ENCODE peak calls at places on chromosomes 11 and 22, in six cellular contexts. W, Q, Z, O, H and E are unnamed samples.

GRCh38 chr11:125273519-125274000 is 109.0 kb downstream of the PKNOX2 start:
- DNase-seq in W (no peak), Q (no peak), Z (no peak), O (no peak), H (no peak), E (no peak)

GRCh38 chr22:27992294-27993165 is 73.5 kb upstream of the PITPNB start:
- DNase-seq in W (no peak), Q (no peak), Z (no peak), O (no peak), H (no peak), E (no peak)

GRCh38 chr11:59226396-59226795 is 13.7 kb upstream of the MPEG1 start:
- DNase-seq in W (no peak), Q (no peak), Z (no peak), O (no peak), H (no peak), E (no peak)

GRCh38 chr22:31893460-31893859 is 50.9 kb upstream of the YWHAH start:
- DNase-seq in W (peak; percentile 28), Q (peak; percentile 13), Z (no peak), O (no peak), H (no peak), E (no peak)

GRCh38 chr11:67268036-67268683 is 1.9 kb downstream of the GRK2 start:
- DNase-seq in W (no peak), Q (peak; percentile 87), Z (no peak), O (no peak), H (no peak), E (peak; percentile 20)

GRCh38 chr11:120547871-120548681 is 36.5 kb downstream of the GRIK4 start:
- DNase-seq in W (peak; percentile 94), Q (peak; percentile 85), Z (peak; percentile 44), O (peak; percentile 87), H (peak; percentile 94), E (peak; percentile 97)

GRCh38 chr22:41513391-41513790 is 30.9 kb downstream of the POLR3H start:
- DNase-seq in W (no peak), Q (no peak), Z (no peak), O (no peak), H (no peak), E (no peak)

GRCh38 chr11:17066691-17067090 is 10.8 kb downstream of the RPS13 start:
- DNase-seq in W (no peak), Q (no peak), Z (no peak), O (no peak), H (no peak), E (no peak)

GRCh38 chr22:17097701-17098100 is 12.9 kb downstream of the IL17RA start:
- DNase-seq in W (no peak), Q (peak; percentile 69), Z (no peak), O (no peak), H (no peak), E (no peak)

GRCh38 chr22:35893698-35894097 is 134.9 kb downstream of the RBFOX2 start:
- DNase-seq in W (peak; percentile 66), Q (no peak), Z (no peak), O (peak; percentile 37), H (peak; percentile 77), E (no peak)

GRCh38 chr11:122327528-122327927 is 211.5 kb upstream of the BLID start:
- DNase-seq in W (no peak), Q (no peak), Z (no peak), O (no peak), H (no peak), E (no peak)

GRCh38 chr22:28958611-28959010 is 75.2 kb downstream of the ZNRF3 start:
- DNase-seq in W (peak; percentile 5), Q (no peak), Z (no peak), O (no peak), H (peak; percentile 92), E (no peak)

GRCh38 chr11:99281331-99281730 is 260.6 kb downstream of the CNTN5 start:
- DNase-seq in W (no peak), Q (no peak), Z (no peak), O (no peak), H (no peak), E (no peak)

GRCh38 chr11:76512851-76513653 is 68.2 kb downstream of the EMSY start:
- DNase-seq in W (peak; percentile 68), Q (no peak), Z (peak; percentile 48), O (no peak), H (peak; percentile 52), E (no peak)

GRCh38 chr11:62544521-62545436 is 1.8 kb downstream of the AHNAK start:
- DNase-seq in W (peak; percentile 28), Q (no peak), Z (peak; percentile 48), O (peak; percentile 60), H (no peak), E (peak; percentile 50)

GRCh38 chr22:38431266-38432010 is 23.6 kb downstream of the KCNJ4 start:
- DNase-seq in W (no peak), Q (no peak), Z (no peak), O (no peak), H (no peak), E (no peak)

GRCh38 chr11:108147150-108147549 is 25.8 kb downstream of the ACAT1 start:
- DNase-seq in W (no peak), Q (no peak), Z (no peak), O (no peak), H (peak; percentile 11), E (no peak)

GRCh38 chr22:30609260-30610185 is 2.5 kb downstream of the TCN2 start:
- DNase-seq in W (peak; percentile 78), Q (no peak), Z (peak; percentile 59), O (peak; percentile 58), H (peak; percentile 85), E (peak; percentile 52)

GRCh38 chr11:17073370-17074027 is 4.0 kb downstream of the RPS13 start:
- DNase-seq in W (no peak), Q (no peak), Z (no peak), O (no peak), H (peak; percentile 4), E (no peak)

GRCh38 chr11:4072668-4073285 is 21.8 kb upstream of the RRM1 start:
- DNase-seq in W (peak; percentile 87), Q (no peak), Z (peak; percentile 80), O (peak; percentile 60), H (peak; percentile 82), E (peak; percentile 57)

GRCh38 chr22:30485362-30485988 is 13.7 kb upstream of the SEC14L3 start:
- DNase-seq in W (peak; percentile 64), Q (peak; percentile 86), Z (peak; percentile 61), O (peak; percentile 62), H (peak; percentile 48), E (peak; percentile 46)

DNA sequence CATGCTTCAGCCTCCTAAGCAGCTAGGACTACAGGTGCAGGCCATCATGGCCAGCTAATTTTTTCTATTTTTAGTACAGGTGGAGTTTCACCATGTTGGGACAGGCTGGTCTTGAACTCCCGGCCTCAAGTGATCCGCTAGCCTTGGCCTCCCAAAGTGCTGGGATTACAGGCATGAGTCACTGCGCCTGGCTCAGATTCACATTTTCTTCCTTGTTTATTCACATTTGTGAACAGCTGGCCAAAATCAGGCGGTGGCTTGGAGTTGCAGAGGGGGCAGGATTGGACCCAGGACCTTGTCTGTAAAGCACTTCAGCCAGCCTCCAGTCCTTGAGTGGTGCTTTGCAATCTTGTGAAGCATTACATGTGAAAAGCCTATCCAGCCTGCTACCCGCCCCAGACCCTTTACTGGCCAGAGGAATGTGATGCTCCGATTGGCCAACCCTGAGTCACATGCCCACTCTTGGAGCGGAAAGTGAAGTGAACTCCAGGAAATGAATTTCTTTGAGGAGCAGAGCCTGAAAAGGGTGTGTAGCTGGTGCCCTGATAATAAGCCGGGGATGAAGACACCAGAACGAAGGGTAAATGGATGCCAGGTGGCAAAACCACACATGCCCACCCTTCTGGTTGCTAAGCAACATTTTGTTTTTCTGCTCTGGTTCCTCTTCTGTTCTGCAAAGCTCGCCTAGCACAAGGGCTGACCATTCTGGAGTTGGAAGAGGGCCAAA is 62.6 kb upstream of the PTPRJ start:
- DNase-seq in W (peak; percentile 100), Q (peak; percentile 86), Z (peak; percentile 94), O (peak; percentile 80), H (peak; percentile 89), E (peak; percentile 93)
- H3K4me3 ChIP-seq in W (no peak overlapping the region), Q (peak overlapping the region; percentile 9), Z (no peak overlapping the region), O (peak overlapping the region; percentile 44), H (no peak overlapping the region), E (no peak overlapping the region)

GRCh38 chr11:1749787-1750351 is 526 bp downstream of the IFITM10 start:
- DNase-seq in W (peak; percentile 81), Q (peak; percentile 73), Z (no peak), O (no peak), H (peak; percentile 96), E (no peak)
- H3K4me3 ChIP-seq in W (no peak overlapping the region), Q (peak overlapping the region; percentile 51), Z (no peak overlapping the region), O (no peak overlapping the region), H (peak overlapping the region; percentile 33), E (no peak overlapping the region)

GRCh38 chr11:128900468-128900867 is 9.3 kb downstream of the KCNJ5 start:
- DNase-seq in W (no peak), Q (no peak), Z (no peak), O (no peak), H (no peak), E (no peak)

GRCh38 chr11:128904303-128904871 is 13.2 kb downstream of the KCNJ5 start:
- DNase-seq in W (no peak), Q (no peak), Z (no peak), O (no peak), H (peak; percentile 76), E (no peak)

GRCh38 chr11:128903248-128904041 is 12.3 kb downstream of the KCNJ5 start:
- DNase-seq in W (no peak), Q (no peak), Z (no peak), O (peak; percentile 50), H (no peak), E (peak; percentile 49)

GRCh38 chr11:128902515-128903066 is 11.4 kb downstream of the KCNJ5 start:
- DNase-seq in W (no peak), Q (no peak), Z (no peak), O (no peak), H (peak; percentile 64), E (no peak)

GRCh38 chr11:128901655-128902514 is 10.7 kb downstream of the KCNJ5 start:
- DNase-seq in W (no peak), Q (no peak), Z (no peak), O (no peak), H (no peak), E (no peak)
- H3K4me3 ChIP-seq in W (no peak overlapping the region), Q (no peak overlapping the region), Z (no peak overlapping the region), O (no peak overlapping the region), H (no peak overlapping the region), E (no peak overlapping the region)

GRCh38 chr11:115505165-115505564 is 950 bp upstream of the CADM1 start:
- DNase-seq in W (no peak), Q (no peak), Z (no peak), O (no peak), H (no peak), E (no peak)

GRCh38 chr11:115502636-115503082 is 1.6 kb downstream of the CADM1 start:
- DNase-seq in W (no peak), Q (no peak), Z (no peak), O (no peak), H (no peak), E (peak; percentile 38)

GRCh38 chr11:115503083-115503885 is 931 bp downstream of the CADM1 start:
- DNase-seq in W (peak; percentile 29), Q (peak; percentile 81), Z (peak; percentile 71), O (peak; percentile 71), H (no peak), E (peak; percentile 63)

GRCh38 chr11:115504279-115505158 is at the start of gene CADM1:
- DNase-seq in W (peak; percentile 82), Q (peak; percentile 92), Z (peak; percentile 92), O (peak; percentile 93), H (peak; percentile 51), E (peak; percentile 96)

DNA sequence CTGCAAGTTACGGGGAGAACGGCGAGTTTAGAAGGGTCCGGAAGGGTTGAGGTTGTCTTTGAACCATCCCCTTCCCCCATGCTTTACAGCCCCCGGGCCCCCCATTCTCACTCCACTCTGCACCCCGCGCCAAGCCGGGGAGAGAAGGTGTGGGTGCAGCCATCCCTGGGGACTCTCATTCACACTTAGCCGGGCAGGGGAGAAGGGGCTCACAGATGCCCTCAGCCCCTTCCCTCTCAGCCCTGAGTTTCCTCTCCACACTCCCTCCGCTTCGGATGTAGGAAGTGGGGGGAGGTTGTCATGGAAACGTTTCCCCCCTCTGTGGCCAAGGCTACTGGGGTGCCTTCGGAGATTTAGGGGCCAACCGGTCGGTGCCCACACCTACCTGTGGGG is 333 bp downstream of the CADM1 start:
- DNase-seq in W (no peak), Q (peak; percentile 74), Z (no peak), O (peak; percentile 22), H (no peak), E (no peak)
- H3K4me3 ChIP-seq in W (peak overlapping the region; percentile 71), Q (peak overlapping the region; percentile 50), Z (peak overlapping the region; percentile 92), O (peak overlapping the region; percentile 75), H (peak overlapping the region; percentile 31), E (peak overlapping the region; percentile 57)